ENCODE peak calls at places on chromosomes 5 and 9, in nine cellular contexts. U is HuH-7, G is NCI-H460, B is ACHN, H is SJSA1, Z is H7, O is neural crest cell, W is amniotic epithelial cell, N is HTR-8/SVneo. F is an unnamed sample.
A peak's percentile ranks its signal among the peaks of the same experiment; 100 is the strongest.

GRCh38 chr9:115943591-115944165 is 209.9 kb upstream of the PAPPA start:
- DNase-seq in U (no peak), G (no peak), B (no peak), H (no peak), Z (no peak), O (no peak), W (no peak), N (no peak), F (no peak)

GRCh38 chr9:89879711-89880110 is 274.9 kb downstream of the GADD45G start:
- DNase-seq in U (no peak), G (no peak), B (no peak), H (peak; percentile 8), Z (no peak), O (no peak), W (no peak), N (no peak), F (no peak)

GRCh38 chr5:79417495-79417894 is 96.4 kb downstream of the HOMER1 start:
- DNase-seq in U (no peak), G (no peak), B (no peak), H (no peak), Z (no peak), O (no peak), W (no peak), N (no peak), F (no peak)

GRCh38 chr9:94761506-94761905 is 35.0 kb downstream of the AOPEP start:
- DNase-seq in U (no peak), G (no peak), B (no peak), H (no peak), Z (no peak), O (no peak), W (peak; percentile 58), N (no peak), F (no peak)

GRCh38 chr5:176779537-176779936 is 30.8 kb upstream of the UNC5A start:
- DNase-seq in U (no peak), G (no peak), B (no peak), H (peak; percentile 40), Z (no peak), O (no peak), W (no peak), N (no peak), F (no peak)

GRCh38 chr5:110969502-110969901 is 102.0 kb upstream of the TSLP start:
- DNase-seq in U (no peak), G (no peak), B (no peak), H (no peak), Z (no peak), O (no peak), W (no peak), N (no peak), F (no peak)

GRCh38 chr9:115042781-115043509 is 75.0 kb downstream of the TNC start:
- DNase-seq in U (no peak), G (no peak), B (no peak), H (no peak), Z (no peak), O (no peak), W (peak; percentile 72), N (no peak), F (no peak)

GRCh38 chr5:88279584-88279983 is 10.9 kb upstream of the TMEM161B start:
- DNase-seq in U (no peak), G (no peak), B (no peak), H (no peak), Z (no peak), O (no peak), W (peak; percentile 51), N (no peak), F (no peak)

GRCh38 chr5:25119654-25120053 is 474.9 kb upstream of the CDH10 start:
- DNase-seq in U (peak; percentile 4), G (no peak), B (peak; percentile 40), H (no peak), Z (peak; percentile 13), O (no peak), W (no peak), N (peak; percentile 54), F (no peak)

GRCh38 chr5:53424691-53425597 is 55.5 kb upstream of the FST start:
- DNase-seq in U (no peak), G (no peak), B (no peak), H (no peak), Z (no peak), O (no peak), W (peak; percentile 66), N (peak; percentile 75), F (no peak)

GRCh38 chr5:131252824-131253171 is 11.1 kb upstream of the CDC42SE2 start:
- DNase-seq in U (no peak), G (no peak), B (no peak), H (no peak), Z (no peak), O (no peak), W (no peak), N (no peak), F (no peak)

GRCh38 chr5:138623053-138623452 is 47.9 kb upstream of the HSPA9 start:
- DNase-seq in U (no peak), G (no peak), B (no peak), H (no peak), Z (no peak), O (no peak), W (no peak), N (no peak), F (no peak)

GRCh38 chr5:600551-601541 is 11.3 kb upstream of the CEP72 start:
- DNase-seq in U (no peak), G (no peak), B (no peak), H (peak; percentile 40), Z (no peak), O (no peak), W (no peak), N (no peak), F (no peak)

GRCh38 chr9:121798941-121799340 is 147.5 kb downstream of the DAB2IP start:
- DNase-seq in U (no peak), G (no peak), B (no peak), H (no peak), Z (no peak), O (no peak), W (no peak), N (no peak), F (no peak)

GRCh38 chr5:105015098-105015497 is 1452.5 kb upstream of the NUDT12 start:
- DNase-seq in U (no peak), G (no peak), B (no peak), H (no peak), Z (no peak), O (no peak), W (no peak), N (no peak), F (no peak)

GRCh38 chr9:79610019-79610760 is 38.4 kb downstream of the TLE4 start:
- DNase-seq in U (no peak), G (no peak), B (peak; percentile 79), H (no peak), Z (no peak), O (no peak), W (no peak), N (no peak), F (no peak)

GRCh38 chr5:93588586-93589347 is 5.7 kb downstream of the NR2F1 start:
- DNase-seq in U (no peak), G (no peak), B (no peak), H (no peak), Z (peak; percentile 37), O (no peak), W (no peak), N (no peak), F (no peak)

GRCh38 chr9:128055222-128056040 is 11.7 kb downstream of the NAIF1 start:
- DNase-seq in U (no peak), G (no peak), B (no peak), H (no peak), Z (peak; percentile 62), O (no peak), W (no peak), N (no peak), F (no peak)

GRCh38 chr5:113608113-113608551 is 94.6 kb downstream of the YTHDC2 start:
- DNase-seq in U (no peak), G (no peak), B (no peak), H (no peak), Z (no peak), O (no peak), W (peak; percentile 13), N (no peak), F (no peak)

GRCh38 chr9:36486454-36486932 is 86.2 kb upstream of the MELK start:
- DNase-seq in U (peak; percentile 40), G (no peak), B (peak; percentile 19), H (no peak), Z (no peak), O (peak; percentile 11), W (no peak), N (peak; percentile 12), F (no peak)

GRCh38 chr9:127545196-127546124 is 66.6 kb upstream of the STXBP1 start:
- DNase-seq in U (peak; percentile 95), G (no peak), B (peak; percentile 92), H (peak; percentile 88), Z (peak; percentile 87), O (no peak), W (peak; percentile 76), N (no peak), F (no peak)

GRCh38 chr5:139431706-139432105 is 7.6 kb downstream of the DNAJC18 start:
- DNase-seq in U (no peak), G (no peak), B (no peak), H (no peak), Z (no peak), O (no peak), W (no peak), N (no peak), F (no peak)

GRCh38 chr5:177353093-177353492 is 1.6 kb upstream of the LMAN2 start:
- DNase-seq in U (no peak), G (no peak), B (no peak), H (no peak), Z (no peak), O (no peak), W (no peak), N (no peak), F (no peak)

GRCh38 chr5:140966293-140967225 is at the start of gene PCDHAC2:
- DNase-seq in U (no peak), G (peak; percentile 23), B (no peak), H (no peak), Z (peak; percentile 78), O (peak; percentile 55), W (peak; percentile 9), N (peak; percentile 47), F (no peak)

GRCh38 chr5:124745367-124746251 is 830 bp downstream of the ZNF608 start:
- DNase-seq in U (no peak), G (no peak), B (peak; percentile 43), H (no peak), Z (no peak), O (no peak), W (peak; percentile 56), N (no peak), F (no peak)

GRCh38 chr9:123550797-123551196 is 194.8 kb downstream of the CRB2 start:
- DNase-seq in U (no peak), G (no peak), B (no peak), H (no peak), Z (peak; percentile 76), O (peak; percentile 27), W (no peak), N (no peak), F (no peak)

GRCh38 chr5:143600396-143601075 is 197.1 kb upstream of the NR3C1 start:
- DNase-seq in U (peak; percentile 17), G (no peak), B (no peak), H (no peak), Z (no peak), O (no peak), W (peak; percentile 66), N (no peak), F (no peak)

GRCh38 chr9:74309654-74310053 is 187.5 kb upstream of the RORB start:
- DNase-seq in U (no peak), G (no peak), B (no peak), H (no peak), Z (no peak), O (no peak), W (no peak), N (no peak), F (no peak)

GRCh38 chr5:66933066-66933465 is 263.5 kb downstream of the CD180 start:
- DNase-seq in U (no peak), G (no peak), B (no peak), H (no peak), Z (no peak), O (no peak), W (peak; percentile 33), N (peak; percentile 3), F (peak; percentile 10)

GRCh38 chr5:79561525-79561893 is 47.6 kb upstream of the HOMER1 start:
- DNase-seq in U (no peak), G (no peak), B (no peak), H (no peak), Z (no peak), O (no peak), W (no peak), N (no peak), F (no peak)

GRCh38 chr9:114110180-114110579 is 11.1 kb upstream of the KIF12 start:
- DNase-seq in U (no peak), G (no peak), B (peak; percentile 83), H (no peak), Z (no peak), O (no peak), W (peak; percentile 85), N (peak; percentile 40), F (no peak)